ENCODE peak calls at places on chromosome 14, in five cellular contexts. X is RPMI7951; D is AG08396; K is activated effector memory CD4-positive, alpha-beta T cell treated with Interleukin-2 at 50 U/mL for 16 hours; H is choroid plexus epithelial cell. F is an unnamed sample.
A peak's percentile ranks its signal among the peaks of the same experiment; 100 is the strongest.

GRCh38 chr14:74516451-74517155 is 23.0 kb downstream of the ISCA2 start:
- DNase-seq in K (no peak), D (peak; percentile 67), X (peak; percentile 62), H (peak; percentile 24), F (peak; percentile 56)

GRCh38 chr14:33273978-33274377 is 335.3 kb downstream of the NPAS3 start:
- DNase-seq in X (no peak), D (no peak), K (no peak), H (no peak), F (no peak)

GRCh38 chr14:90536511-90537191 is 139.8 kb downstream of the CALM1 start:
- DNase-seq in K (no peak), X (no peak), D (no peak), H (no peak), F (no peak)

GRCh38 chr14:34593740-34594375 is 36.1 kb downstream of the SNX6 start:
- DNase-seq in D (peak; percentile 16), H (peak; percentile 46), K (no peak), X (no peak), F (no peak)

GRCh38 chr14:30177776-30178175 is 250.1 kb upstream of the PRKD1 start:
- DNase-seq in X (no peak), H (no peak), D (no peak), K (no peak), F (no peak)

GRCh38 chr14:31090872-31091764 is 64.9 kb upstream of the STRN3 start:
- DNase-seq in X (peak; percentile 63), D (peak; percentile 69), H (peak; percentile 96), K (no peak), F (peak; percentile 80)

GRCh38 chr14:36820111-36820709 is 158.6 kb downstream of the PAX9 start:
- DNase-seq in K (no peak), H (no peak), D (no peak), X (no peak), F (no peak)

GRCh38 chr14:32711103-32711680 is 227.5 kb upstream of the NPAS3 start:
- DNase-seq in X (peak; percentile 66), D (peak; percentile 27), K (no peak), H (peak; percentile 75), F (peak; percentile 24)

GRCh38 chr14:58832010-58832409 is 194.2 kb downstream of the DACT1 start:
- DNase-seq in H (no peak), K (no peak), D (no peak), X (peak; percentile 69), F (peak; percentile 9)

GRCh38 chr14:105533811-105534498 is 7.6 kb downstream of the TMEM121 start:
- DNase-seq in K (no peak), H (no peak), D (no peak), X (no peak), F (no peak)

GRCh38 chr14:105069887-105070759 is 4.9 kb upstream of the GPR132 start:
- DNase-seq in X (peak; percentile 40), D (peak; percentile 55), H (no peak), K (no peak), F (peak; percentile 56)

GRCh38 chr14:77203611-77204456 is 22.2 kb downstream of the TMEM63C start:
- DNase-seq in H (peak; percentile 6), D (no peak), X (no peak), K (no peak), F (no peak)

GRCh38 chr14:44428239-44428924 is 78.7 kb downstream of the FSCB start:
- DNase-seq in K (no peak), H (no peak), X (no peak), D (no peak), F (no peak)

GRCh38 chr14:34043627-34044372 is 92.9 kb upstream of the EGLN3 start:
- DNase-seq in H (no peak), X (peak; percentile 41), D (no peak), K (peak; percentile 73), F (no peak)

GRCh38 chr14:38950676-38951075 is 152.4 kb downstream of the SEC23A start:
- DNase-seq in K (no peak), X (no peak), D (no peak), H (no peak), F (no peak)

F was measured in GM03348.